ENCODE peak calls at places on chromosomes 1 and 21, in nine cellular contexts. F, L, M, I, Z, Y, E, H and X are unnamed samples.
A peak's percentile ranks its signal among the peaks of the same experiment; 100 is the strongest.

GRCh38 chr21:34073032-34073748 is at the start of the genes MRPS6 and SLC5A3:
- ATAC-seq in F (peak; percentile 68), L (peak; percentile 76), M (peak; percentile 90), I (peak; percentile 88), Z (peak; percentile 79), Y (peak; percentile 87), E (peak; percentile 90), H (peak; percentile 89), X (peak; percentile 80)

GRCh38 chr1:59484090-59484489 is 187.2 kb downstream of the FGGY start:
- ATAC-seq in F (no peak), L (no peak), M (no peak), I (peak; percentile 74), Z (no peak), Y (peak; percentile 71), E (peak; percentile 78), H (no peak), X (peak; percentile 66)

GRCh38 chr1:153515504-153516394 is 20.0 kb downstream of the S100A6 start:
- ATAC-seq in F (no peak), L (no peak), M (no peak), I (peak; percentile 48), Z (no peak), Y (no peak), E (peak; percentile 83), H (no peak), X (no peak)

GRCh38 chr1:26221094-26221493 is 12.9 kb upstream of the CEP85 start:
- ATAC-seq in F (no peak), L (no peak), M (no peak), I (no peak), Z (no peak), Y (no peak), E (no peak), H (no peak), X (no peak)

GRCh38 chr1:186093437-186093836 is 281.6 kb downstream of the TPR start:
- ATAC-seq in F (no peak), L (no peak), M (peak; percentile 52), I (peak; percentile 78), Z (no peak), Y (no peak), E (peak; percentile 95), H (no peak), X (no peak)

GRCh38 chr1:86567341-86567740 is 20.5 kb downstream of the CLCA4 start:
- ATAC-seq in F (no peak), L (no peak), M (no peak), I (no peak), Z (no peak), Y (no peak), E (no peak), H (no peak), X (no peak)

GRCh38 chr1:26233903-26234643 is at the start of gene CEP85:
- ATAC-seq in F (peak; percentile 94), L (peak; percentile 95), M (peak; percentile 100), I (peak; percentile 99), Z (peak; percentile 90), Y (peak; percentile 96), E (peak; percentile 100), H (peak; percentile 94), X (peak; percentile 96)

GRCh38 chr1:243851765-243852164 is 1.7 kb upstream of the AKT3 start:
- ATAC-seq in F (no peak), L (no peak), M (no peak), I (no peak), Z (no peak), Y (no peak), E (no peak), H (no peak), X (no peak)

GRCh38 chr1:228698017-228698329 is 37.3 kb upstream of the RHOU start:
- ATAC-seq in F (no peak), L (no peak), M (no peak), I (no peak), Z (no peak), Y (no peak), E (no peak), H (no peak), X (peak; percentile 50)

GRCh38 chr1:54774820-54775498 is 10.6 kb upstream of the PARS2 start:
- ATAC-seq in F (no peak), L (no peak), M (no peak), I (no peak), Z (no peak), Y (no peak), E (no peak), H (no peak), X (peak; percentile 64)

GRCh38 chr1:228739826-228740225 is 4.5 kb downstream of the RHOU start:
- ATAC-seq in F (no peak), L (no peak), M (no peak), I (no peak), Z (no peak), Y (no peak), E (no peak), H (no peak), X (no peak)

GRCh38 chr1:53160924-53161378 is 18.5 kb upstream of the SLC1A7 start:
- ATAC-seq in F (no peak), L (no peak), M (no peak), I (no peak), Z (no peak), Y (no peak), E (no peak), H (no peak), X (no peak)

GRCh38 chr1:206963119-206963712 is 7.0 kb downstream of the FCAMR start:
- ATAC-seq in F (no peak), L (peak; percentile 10), M (no peak), I (no peak), Z (no peak), Y (no peak), E (no peak), H (no peak), X (no peak)

GRCh38 chr1:51214615-51215131 is 21.4 kb upstream of the RNF11 start:
- ATAC-seq in F (peak; percentile 77), L (peak; percentile 68), M (no peak), I (no peak), Z (no peak), Y (no peak), E (no peak), H (peak; percentile 77), X (peak; percentile 76)